ENCODE peak calls at places on chromosome 19, in four cellular contexts. One of them, this sample, is unnamed.

GRCh38 chr19:19552811-19553210 is 14.7 kb downstream of the CILP2 start:
- DNase-seq in K562: peak
- DNase-seq in GM12878: no peak
- DNase-seq in IMR-90: no peak
- DNase-seq in this sample: no peak

GRCh38 chr19:23071087-23071511 is 45.7 kb upstream of the ZNF730 start:
- DNase-seq in K562: peak
- DNase-seq in IMR-90: peak
- DNase-seq in GM12878: no peak
- DNase-seq in this sample: no peak

GRCh38 chr19:31378404-31378803 is 29.2 kb upstream of the TSHZ3 start:
- DNase-seq in GM12878: no peak
- DNase-seq in IMR-90: peak
- DNase-seq in K562: peak
- DNase-seq in this sample: no peak

GRCh38 chr19:55224038-55224665 is 4.4 kb downstream of the TMEM86B start:
- DNase-seq in IMR-90: no peak
- DNase-seq in GM12878: no peak
- DNase-seq in K562: no peak
- DNase-seq in this sample: no peak

GRCh38 chr19:53467138-53467502 is 413 bp upstream of the ZNF813 start:
- DNase-seq in GM12878: no peak
- DNase-seq in K562: peak
- DNase-seq in IMR-90: no peak
- DNase-seq in this sample: no peak

GRCh38 chr19:6475321-6476108 is 6.1 kb downstream of the DENND1C start:
- DNase-seq in K562: no peak
- DNase-seq in GM12878: no peak
- DNase-seq in IMR-90: no peak
- DNase-seq in this sample: no peak

GRCh38 chr19:28878862-28879566 is 333.9 kb downstream of the UQCRFS1 start:
- DNase-seq in GM12878: no peak
- DNase-seq in IMR-90: peak
- DNase-seq in K562: peak
- DNase-seq in this sample: peak

GRCh38 chr19:38599722-38600121 is 18.0 kb downstream of the MAP4K1 start:
- DNase-seq in K562: no peak
- DNase-seq in GM12878: no peak
- DNase-seq in IMR-90: no peak
- DNase-seq in this sample: no peak

GRCh38 chr19:3046621-3047306 is 15.5 kb downstream of the TLE5 start:
- DNase-seq in K562: peak
- DNase-seq in IMR-90: no peak
- DNase-seq in GM12878: no peak
- DNase-seq in this sample: no peak

GRCh38 chr19:4555657-4556561 is 3.6 kb downstream of the SEMA6B start:
- DNase-seq in GM12878: no peak
- DNase-seq in IMR-90: no peak
- DNase-seq in K562: peak
- DNase-seq in this sample: no peak

GRCh38 chr19:13029893-13030292 is 34.6 kb downstream of the NFIX start:
- DNase-seq in K562: no peak
- DNase-seq in IMR-90: no peak
- DNase-seq in GM12878: no peak
- DNase-seq in this sample: peak

GRCh38 chr19:11780431-11781020 is 13.7 kb downstream of the ZNF441 start:
- DNase-seq in IMR-90: no peak
- DNase-seq in GM12878: no peak
- DNase-seq in K562: no peak
- DNase-seq in this sample: no peak

GRCh38 chr19:13483215-13483614 is 23.1 kb downstream of the CACNA1A start:
- DNase-seq in IMR-90: no peak
- DNase-seq in GM12878: no peak
- DNase-seq in K562: peak
- DNase-seq in this sample: no peak

GRCh38 chr19:23983406-23983805 is 68.7 kb downstream of the ZNF726 start:
- DNase-seq in K562: no peak
- DNase-seq in GM12878: no peak
- DNase-seq in IMR-90: no peak
- DNase-seq in this sample: no peak

GRCh38 chr19:49417090-49417489 is 6.2 kb downstream of the PTH2 start:
- DNase-seq in IMR-90: no peak
- DNase-seq in K562: no peak
- DNase-seq in GM12878: no peak
- DNase-seq in this sample: no peak

GRCh38 chr19:31554360-31554759 is 205.1 kb upstream of the TSHZ3 start:
- DNase-seq in K562: no peak
- DNase-seq in IMR-90: no peak
- DNase-seq in GM12878: no peak
- DNase-seq in this sample: no peak

GRCh38 chr19:52956917-52957316 is 5.8 kb downstream of the ZNF816 start:
- DNase-seq in K562: no peak
- DNase-seq in GM12878: no peak
- DNase-seq in IMR-90: no peak
- DNase-seq in this sample: no peak

GRCh38 chr19:14545716-14546082 is 16.3 kb downstream of the TECR start:
- DNase-seq in IMR-90: no peak
- DNase-seq in K562: no peak
- DNase-seq in GM12878: no peak
- DNase-seq in this sample: no peak

GRCh38 chr19:11382898-11383705 is 1.0 kb downstream of the EPOR start:
- DNase-seq in GM12878: no peak
- DNase-seq in K562: peak
- DNase-seq in IMR-90: no peak
- DNase-seq in this sample: peak

GRCh38 chr19:48660854-48661731 is 11.7 kb downstream of the NTN5 start:
- DNase-seq in GM12878: peak
- DNase-seq in IMR-90: peak
- DNase-seq in K562: peak
- DNase-seq in this sample: peak

GRCh38 chr19:4007836-4008539 is 452 bp downstream of the PIAS4 start:
- DNase-seq in K562: peak
- DNase-seq in GM12878: no peak
- DNase-seq in IMR-90: no peak
- DNase-seq in this sample: peak

GRCh38 chr19:15283141-15283885 is 49.0 kb downstream of the BRD4 start:
- DNase-seq in GM12878: no peak
- DNase-seq in K562: no peak
- DNase-seq in IMR-90: peak
- DNase-seq in this sample: no peak

GRCh38 chr19:53879145-53880037 is 2.6 kb upstream of the PRKCG start:
- DNase-seq in K562: peak
- DNase-seq in IMR-90: peak
- DNase-seq in GM12878: no peak
- DNase-seq in this sample: peak

GRCh38 chr19:12994701-12995595 is at the start of gene NFIX:
- DNase-seq in IMR-90: peak
- DNase-seq in GM12878: no peak
- DNase-seq in K562: peak
- DNase-seq in this sample: peak

GRCh38 chr19:8611391-8611883 is 922 bp upstream of the ADAMTS10 start:
- DNase-seq in IMR-90: no peak
- DNase-seq in GM12878: no peak
- DNase-seq in K562: no peak
- DNase-seq in this sample: no peak
- TF ChIP-seq FOS in IMR-90: no peak
- TF ChIP-seq FOS in GM12878: no peak
- TF ChIP-seq FOS in K562: no peak
- TF ChIP-seq FOS in this sample: no peak

GRCh38 chr19:45368737-45369340 is 1.5 kb downstream of the ERCC2 start:
- DNase-seq in K562: no peak
- DNase-seq in GM12878: no peak
- DNase-seq in IMR-90: no peak
- DNase-seq in this sample: no peak
- TF ChIP-seq FOS in K562: no peak
- TF ChIP-seq FOS in GM12878: no peak
- TF ChIP-seq FOS in IMR-90: no peak
- TF ChIP-seq FOS in this sample: no peak

DNA sequence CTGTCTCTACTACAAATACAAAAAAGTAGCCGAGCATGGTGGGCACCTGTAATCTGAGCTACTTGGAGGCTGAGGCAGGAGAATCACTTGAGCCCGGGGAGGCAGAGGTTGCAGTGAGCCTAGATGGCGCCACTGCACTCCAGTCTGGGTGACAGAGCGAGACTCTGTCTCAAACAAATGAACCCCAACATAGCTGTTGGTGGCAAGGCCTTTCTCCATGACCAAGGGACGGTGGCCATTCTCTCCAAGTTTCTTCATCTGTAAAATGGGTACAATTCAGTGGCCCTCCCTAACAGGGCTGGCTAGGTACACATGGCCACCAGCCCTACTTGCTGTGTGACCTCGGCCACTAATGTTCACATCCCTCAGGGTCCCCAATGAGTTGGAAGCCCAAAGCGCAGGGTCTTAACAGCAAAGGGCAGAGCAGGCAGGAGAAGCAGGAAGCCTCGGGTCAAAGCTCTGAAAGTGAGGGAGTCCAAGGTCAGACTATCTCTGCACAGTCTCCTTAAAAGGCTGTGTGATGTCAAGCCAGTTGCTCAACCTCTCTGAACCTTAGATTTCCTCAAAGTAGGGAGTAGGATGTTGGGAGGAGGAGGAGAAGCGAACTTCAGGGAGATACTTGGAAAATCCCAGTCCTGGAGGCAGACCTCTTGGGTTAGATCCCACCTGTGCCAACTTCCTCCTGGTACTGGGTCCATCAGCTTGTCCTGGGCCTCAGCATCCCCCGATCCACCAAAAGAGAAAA is 2.7 kb downstream of the JUND start:
- DNase-seq in IMR-90: no peak
- DNase-seq in GM12878: no peak
- DNase-seq in K562: peak
- DNase-seq in this sample: peak
- TF ChIP-seq FOS in IMR-90: no peak
- TF ChIP-seq FOS in GM12878: no peak
- TF ChIP-seq FOS in K562: no peak
- TF ChIP-seq FOS in this sample: no peak

GRCh38 chr19:51724543-51724942 is 752 bp upstream of the HAS1 start:
- DNase-seq in IMR-90: no peak
- DNase-seq in GM12878: no peak
- DNase-seq in K562: no peak
- DNase-seq in this sample: no peak

GRCh38 chr19:51722492-51722891 is 1.3 kb downstream of the HAS1 start:
- DNase-seq in GM12878: no peak
- DNase-seq in IMR-90: no peak
- DNase-seq in K562: no peak
- DNase-seq in this sample: no peak

GRCh38 chr19:51729781-51730180 is 6.0 kb upstream of the HAS1 start:
- DNase-seq in GM12878: no peak
- DNase-seq in IMR-90: no peak
- DNase-seq in K562: no peak
- DNase-seq in this sample: no peak

GRCh38 chr19:51727349-51727880 is 3.6 kb upstream of the HAS1 start:
- DNase-seq in K562: no peak
- DNase-seq in GM12878: no peak
- DNase-seq in IMR-90: no peak
- DNase-seq in this sample: no peak

DNA sequence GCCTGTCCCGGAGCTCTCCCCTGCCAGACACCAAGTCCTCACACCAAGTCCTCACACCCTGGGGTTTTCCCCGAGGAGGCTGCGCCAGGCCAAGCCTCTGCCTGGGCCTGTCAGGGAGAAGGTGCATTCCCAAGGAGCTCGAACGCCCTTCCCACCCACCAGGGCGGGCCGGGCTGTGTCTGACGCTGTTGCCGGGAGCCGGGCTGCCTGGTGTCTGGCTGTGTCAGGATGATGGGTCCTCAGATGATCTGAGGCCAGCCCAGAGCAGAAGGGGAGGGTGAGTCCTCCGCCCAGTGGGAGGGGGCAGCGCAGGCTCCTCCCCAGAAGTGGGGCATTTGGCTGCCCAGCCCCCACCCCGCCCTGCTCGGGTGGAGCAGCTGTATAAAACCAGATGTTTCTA is 2.3 kb upstream of the HAS1 start:
- DNase-seq in K562: peak
- DNase-seq in IMR-90: peak
- DNase-seq in GM12878: no peak
- DNase-seq in this sample: no peak
- TF ChIP-seq FOS in K562: no peak
- TF ChIP-seq FOS in IMR-90: no peak
- TF ChIP-seq FOS in GM12878: no peak
- TF ChIP-seq FOS in this sample: no peak

GRCh38 chr19:27753622-27754021 is 1459.3 kb downstream of the UQCRFS1 start:
- DNase-seq in K562: no peak
- DNase-seq in IMR-90: no peak
- DNase-seq in GM12878: no peak
- DNase-seq in this sample: no peak
- TF ChIP-seq FOS in K562: no peak
- TF ChIP-seq FOS in IMR-90: no peak
- TF ChIP-seq FOS in GM12878: no peak
- TF ChIP-seq FOS in this sample: no peak

GRCh38 chr19:30118760-30119159 is 176.7 kb downstream of the URI1 start:
- DNase-seq in K562: no peak
- DNase-seq in GM12878: no peak
- DNase-seq in IMR-90: no peak
- DNase-seq in this sample: no peak

GRCh38 chr19:30117636-30118145 is 175.7 kb downstream of the URI1 start:
- DNase-seq in IMR-90: no peak
- DNase-seq in K562: no peak
- DNase-seq in GM12878: no peak
- DNase-seq in this sample: no peak

GRCh38 chr19:30120860-30121484 is 178.9 kb downstream of the URI1 start:
- DNase-seq in K562: no peak
- DNase-seq in GM12878: no peak
- DNase-seq in IMR-90: no peak
- DNase-seq in this sample: no peak

GRCh38 chr19:30118221-30118620 is 176.2 kb downstream of the URI1 start:
- DNase-seq in IMR-90: no peak
- DNase-seq in GM12878: no peak
- DNase-seq in K562: no peak
- DNase-seq in this sample: no peak

GRCh38 chr19:30119180-30119920 is 177.3 kb downstream of the URI1 start:
- DNase-seq in IMR-90: no peak
- DNase-seq in K562: no peak
- DNase-seq in GM12878: no peak
- DNase-seq in this sample: no peak
- TF ChIP-seq FOS in IMR-90: no peak
- TF ChIP-seq FOS in K562: no peak
- TF ChIP-seq FOS in GM12878: no peak
- TF ChIP-seq FOS in this sample: no peak

DNA sequence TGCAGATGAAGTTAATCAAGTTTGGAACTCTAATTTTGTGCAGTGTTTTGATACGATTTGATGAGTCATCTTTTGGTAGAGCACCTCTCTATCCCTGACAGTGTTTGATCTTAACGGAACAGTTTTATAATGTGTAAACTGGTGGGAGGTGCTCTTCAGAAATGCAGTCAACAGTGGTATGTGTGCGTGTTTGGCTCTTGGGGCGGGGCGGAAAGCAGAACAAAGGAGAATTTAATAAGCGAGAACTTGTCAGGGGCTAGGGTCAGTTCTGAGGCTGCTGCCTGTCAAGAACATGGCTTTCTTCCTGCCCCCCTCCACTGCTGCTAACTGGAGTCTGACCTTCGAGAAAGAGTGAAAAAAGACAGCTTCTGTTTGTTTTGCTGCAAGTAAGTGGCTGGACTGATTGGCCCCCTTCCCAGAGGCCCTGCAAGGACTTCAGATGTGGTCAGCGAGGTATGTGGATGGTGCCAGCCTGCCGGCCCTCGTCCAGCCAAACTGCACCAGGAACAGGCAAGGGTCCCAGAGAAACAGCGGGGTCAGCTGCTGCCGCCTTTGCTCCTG is 40.8 kb downstream of the BBC3 start:
- DNase-seq in IMR-90: peak
- DNase-seq in K562: no peak
- DNase-seq in GM12878: no peak
- DNase-seq in this sample: peak
- TF ChIP-seq FOS in IMR-90: peak
- TF ChIP-seq FOS in K562: no peak
- TF ChIP-seq FOS in GM12878: no peak
- TF ChIP-seq FOS in this sample: peak

This sample was measured in endothelial cell of umbilical vein.